ENCODE peak calls at places on chromosomes 4 and X, in ten cellular contexts. One of them, this sample, is unnamed.

GRCh38 chr4:150119492-150119891 is 41.2 kb downstream of the DCLK2 start:
- DNase-seq in endothelial cell of umbilical vein: peak; percentile 54
- DNase-seq in fibroblast of pulmonary artery: peak; percentile 41
- DNase-seq in RWPE1: peak; percentile 27
- DNase-seq in stimulated activated CD4-positive, alpha-beta T cell treated with anti-CD3 and anti-CD28 coated beads, Interleukin-2, amount 100 ng/mL, for 24 hours: no peak
- DNase-seq in WTC11: no peak
- DNase-seq in naive thymus-derived CD4-positive, alpha-beta T cell: no peak
- DNase-seq in GM23248: peak; percentile 71
- DNase-seq in nephron progenitor cell: no peak
- DNase-seq in heart left ventricle: no peak
- DNase-seq in this sample: no peak

GRCh38 chrX:140501940-140502468 is 2.9 kb downstream of the SOX3 start:
- DNase-seq in endothelial cell of umbilical vein: no peak
- DNase-seq in heart left ventricle: no peak
- DNase-seq in fibroblast of pulmonary artery: no peak
- DNase-seq in RWPE1: no peak
- DNase-seq in nephron progenitor cell: no peak
- DNase-seq in WTC11: no peak
- DNase-seq in GM23248: no peak
- DNase-seq in naive thymus-derived CD4-positive, alpha-beta T cell: no peak
- DNase-seq in stimulated activated CD4-positive, alpha-beta T cell treated with anti-CD3 and anti-CD28 coated beads, Interleukin-2, amount 100 ng/mL, for 24 hours: no peak
- DNase-seq in this sample: peak; percentile 37

GRCh38 chr4:98710831-98711230 is 52.4 kb upstream of the TSPAN5 start:
- DNase-seq in heart left ventricle: no peak
- DNase-seq in stimulated activated CD4-positive, alpha-beta T cell treated with anti-CD3 and anti-CD28 coated beads, Interleukin-2, amount 100 ng/mL, for 24 hours: no peak
- DNase-seq in nephron progenitor cell: no peak
- DNase-seq in GM23248: peak; percentile 16
- DNase-seq in endothelial cell of umbilical vein: peak; percentile 31
- DNase-seq in naive thymus-derived CD4-positive, alpha-beta T cell: no peak
- DNase-seq in fibroblast of pulmonary artery: peak; percentile 36
- DNase-seq in WTC11: no peak
- DNase-seq in RWPE1: no peak
- DNase-seq in this sample: no peak

GRCh38 chr4:31343058-31343457 is 622.9 kb downstream of the PCDH7 start:
- DNase-seq in heart left ventricle: no peak
- DNase-seq in WTC11: no peak
- DNase-seq in fibroblast of pulmonary artery: peak; percentile 10
- DNase-seq in RWPE1: no peak
- DNase-seq in nephron progenitor cell: no peak
- DNase-seq in endothelial cell of umbilical vein: no peak
- DNase-seq in stimulated activated CD4-positive, alpha-beta T cell treated with anti-CD3 and anti-CD28 coated beads, Interleukin-2, amount 100 ng/mL, for 24 hours: no peak
- DNase-seq in naive thymus-derived CD4-positive, alpha-beta T cell: no peak
- DNase-seq in GM23248: no peak
- DNase-seq in this sample: no peak

GRCh38 chrX:12791253-12792228 is at the start of gene PRPS2:
- DNase-seq in endothelial cell of umbilical vein: peak; percentile 50
- DNase-seq in heart left ventricle: peak; percentile 70
- DNase-seq in RWPE1: peak; percentile 61
- DNase-seq in fibroblast of pulmonary artery: peak; percentile 39
- DNase-seq in GM23248: peak; percentile 56
- DNase-seq in naive thymus-derived CD4-positive, alpha-beta T cell: peak; percentile 56
- DNase-seq in stimulated activated CD4-positive, alpha-beta T cell treated with anti-CD3 and anti-CD28 coated beads, Interleukin-2, amount 100 ng/mL, for 24 hours: peak; percentile 80
- DNase-seq in nephron progenitor cell: peak; percentile 78
- DNase-seq in WTC11: peak; percentile 71
- DNase-seq in this sample: peak; percentile 82

GRCh38 chr4:55921093-55921492 is 27.7 kb upstream of the CEP135 start:
- DNase-seq in stimulated activated CD4-positive, alpha-beta T cell treated with anti-CD3 and anti-CD28 coated beads, Interleukin-2, amount 100 ng/mL, for 24 hours: no peak
- DNase-seq in heart left ventricle: no peak
- DNase-seq in RWPE1: peak; percentile 9
- DNase-seq in fibroblast of pulmonary artery: peak; percentile 6
- DNase-seq in GM23248: peak; percentile 15
- DNase-seq in WTC11: no peak
- DNase-seq in nephron progenitor cell: no peak
- DNase-seq in endothelial cell of umbilical vein: peak; percentile 23
- DNase-seq in naive thymus-derived CD4-positive, alpha-beta T cell: no peak
- DNase-seq in this sample: no peak

GRCh38 chr4:170978990-170979389 is 834.2 kb upstream of the GALNTL6 start:
- DNase-seq in fibroblast of pulmonary artery: no peak
- DNase-seq in WTC11: peak; percentile 12
- DNase-seq in nephron progenitor cell: no peak
- DNase-seq in heart left ventricle: no peak
- DNase-seq in GM23248: no peak
- DNase-seq in endothelial cell of umbilical vein: no peak
- DNase-seq in stimulated activated CD4-positive, alpha-beta T cell treated with anti-CD3 and anti-CD28 coated beads, Interleukin-2, amount 100 ng/mL, for 24 hours: no peak
- DNase-seq in naive thymus-derived CD4-positive, alpha-beta T cell: no peak
- DNase-seq in RWPE1: no peak
- DNase-seq in this sample: no peak

GRCh38 chr4:120809518-120809917 is 113.0 kb downstream of the PRDM5 start:
- DNase-seq in WTC11: no peak
- DNase-seq in GM23248: no peak
- DNase-seq in fibroblast of pulmonary artery: peak; percentile 7
- DNase-seq in endothelial cell of umbilical vein: no peak
- DNase-seq in naive thymus-derived CD4-positive, alpha-beta T cell: no peak
- DNase-seq in RWPE1: no peak
- DNase-seq in heart left ventricle: no peak
- DNase-seq in stimulated activated CD4-positive, alpha-beta T cell treated with anti-CD3 and anti-CD28 coated beads, Interleukin-2, amount 100 ng/mL, for 24 hours: no peak
- DNase-seq in nephron progenitor cell: no peak
- DNase-seq in this sample: no peak

GRCh38 chrX:104098151-104098808 is 14.0 kb upstream of the ZCCHC18 start:
- DNase-seq in WTC11: peak; percentile 21
- DNase-seq in nephron progenitor cell: peak; percentile 41
- DNase-seq in endothelial cell of umbilical vein: peak; percentile 74
- DNase-seq in stimulated activated CD4-positive, alpha-beta T cell treated with anti-CD3 and anti-CD28 coated beads, Interleukin-2, amount 100 ng/mL, for 24 hours: peak; percentile 34
- DNase-seq in GM23248: peak; percentile 62
- DNase-seq in heart left ventricle: no peak
- DNase-seq in fibroblast of pulmonary artery: peak; percentile 83
- DNase-seq in RWPE1: peak; percentile 13
- DNase-seq in naive thymus-derived CD4-positive, alpha-beta T cell: peak; percentile 44
- DNase-seq in this sample: no peak

GRCh38 chrX:41781500-41781899 is 57.5 kb downstream of the GPR82 start:
- DNase-seq in WTC11: no peak
- DNase-seq in GM23248: peak; percentile 58
- DNase-seq in naive thymus-derived CD4-positive, alpha-beta T cell: peak; percentile 12
- DNase-seq in endothelial cell of umbilical vein: peak; percentile 49
- DNase-seq in fibroblast of pulmonary artery: peak; percentile 60
- DNase-seq in stimulated activated CD4-positive, alpha-beta T cell treated with anti-CD3 and anti-CD28 coated beads, Interleukin-2, amount 100 ng/mL, for 24 hours: no peak
- DNase-seq in RWPE1: peak; percentile 8
- DNase-seq in heart left ventricle: no peak
- DNase-seq in nephron progenitor cell: no peak
- DNase-seq in this sample: peak; percentile 8

GRCh38 chr4:108991929-108992328 is 229.1 kb upstream of the ETNPPL start:
- DNase-seq in heart left ventricle: no peak
- DNase-seq in naive thymus-derived CD4-positive, alpha-beta T cell: no peak
- DNase-seq in GM23248: peak; percentile 70
- DNase-seq in fibroblast of pulmonary artery: peak; percentile 66
- DNase-seq in RWPE1: peak; percentile 21
- DNase-seq in nephron progenitor cell: no peak
- DNase-seq in stimulated activated CD4-positive, alpha-beta T cell treated with anti-CD3 and anti-CD28 coated beads, Interleukin-2, amount 100 ng/mL, for 24 hours: no peak
- DNase-seq in endothelial cell of umbilical vein: no peak
- DNase-seq in WTC11: no peak
- DNase-seq in this sample: no peak

GRCh38 chrX:132216283-132216682 is 3.0 kb downstream of the RAP2C start:
- DNase-seq in GM23248: no peak
- DNase-seq in WTC11: no peak
- DNase-seq in RWPE1: no peak
- DNase-seq in stimulated activated CD4-positive, alpha-beta T cell treated with anti-CD3 and anti-CD28 coated beads, Interleukin-2, amount 100 ng/mL, for 24 hours: no peak
- DNase-seq in endothelial cell of umbilical vein: no peak
- DNase-seq in naive thymus-derived CD4-positive, alpha-beta T cell: no peak
- DNase-seq in heart left ventricle: no peak
- DNase-seq in fibroblast of pulmonary artery: no peak
- DNase-seq in nephron progenitor cell: peak; percentile 40
- DNase-seq in this sample: no peak

GRCh38 chrX:155757366-155757765 is 123.8 kb upstream of the VAMP7 start:
- DNase-seq in stimulated activated CD4-positive, alpha-beta T cell treated with anti-CD3 and anti-CD28 coated beads, Interleukin-2, amount 100 ng/mL, for 24 hours: no peak
- DNase-seq in RWPE1: no peak
- DNase-seq in endothelial cell of umbilical vein: no peak
- DNase-seq in fibroblast of pulmonary artery: no peak
- DNase-seq in nephron progenitor cell: no peak
- DNase-seq in GM23248: no peak
- DNase-seq in WTC11: no peak
- DNase-seq in heart left ventricle: no peak
- DNase-seq in naive thymus-derived CD4-positive, alpha-beta T cell: no peak
- DNase-seq in this sample: no peak

GRCh38 chr4:57151481-57151880 is 41.3 kb upstream of the IGFBP7 start:
- DNase-seq in stimulated activated CD4-positive, alpha-beta T cell treated with anti-CD3 and anti-CD28 coated beads, Interleukin-2, amount 100 ng/mL, for 24 hours: no peak
- DNase-seq in RWPE1: peak; percentile 65
- DNase-seq in naive thymus-derived CD4-positive, alpha-beta T cell: no peak
- DNase-seq in WTC11: no peak
- DNase-seq in fibroblast of pulmonary artery: peak; percentile 32
- DNase-seq in GM23248: no peak
- DNase-seq in nephron progenitor cell: no peak
- DNase-seq in heart left ventricle: no peak
- DNase-seq in endothelial cell of umbilical vein: peak; percentile 44
- DNase-seq in this sample: peak; percentile 11

GRCh38 chrX:154732421-154733071 is 18.3 kb downstream of the GAB3 start:
- DNase-seq in stimulated activated CD4-positive, alpha-beta T cell treated with anti-CD3 and anti-CD28 coated beads, Interleukin-2, amount 100 ng/mL, for 24 hours: no peak
- DNase-seq in fibroblast of pulmonary artery: peak; percentile 32
- DNase-seq in RWPE1: no peak
- DNase-seq in nephron progenitor cell: no peak
- DNase-seq in naive thymus-derived CD4-positive, alpha-beta T cell: no peak
- DNase-seq in heart left ventricle: no peak
- DNase-seq in GM23248: peak; percentile 64
- DNase-seq in endothelial cell of umbilical vein: peak; percentile 52
- DNase-seq in WTC11: no peak
- DNase-seq in this sample: peak; percentile 20

GRCh38 chr4:185559913-185560281 is 24.6 kb upstream of the PDLIM3 start:
- DNase-seq in RWPE1: peak; percentile 22
- DNase-seq in WTC11: peak; percentile 14
- DNase-seq in endothelial cell of umbilical vein: peak; percentile 82
- DNase-seq in nephron progenitor cell: no peak
- DNase-seq in naive thymus-derived CD4-positive, alpha-beta T cell: no peak
- DNase-seq in fibroblast of pulmonary artery: peak; percentile 89
- DNase-seq in heart left ventricle: peak; percentile 65
- DNase-seq in GM23248: peak; percentile 51
- DNase-seq in stimulated activated CD4-positive, alpha-beta T cell treated with anti-CD3 and anti-CD28 coated beads, Interleukin-2, amount 100 ng/mL, for 24 hours: no peak
- DNase-seq in this sample: peak; percentile 88

GRCh38 chr4:7843831-7844230 is 95.8 kb downstream of the AFAP1 start:
- DNase-seq in naive thymus-derived CD4-positive, alpha-beta T cell: no peak
- DNase-seq in WTC11: no peak
- DNase-seq in fibroblast of pulmonary artery: no peak
- DNase-seq in stimulated activated CD4-positive, alpha-beta T cell treated with anti-CD3 and anti-CD28 coated beads, Interleukin-2, amount 100 ng/mL, for 24 hours: no peak
- DNase-seq in nephron progenitor cell: no peak
- DNase-seq in endothelial cell of umbilical vein: no peak
- DNase-seq in heart left ventricle: no peak
- DNase-seq in RWPE1: no peak
- DNase-seq in GM23248: no peak
- DNase-seq in this sample: no peak

GRCh38 chr4:187128971-187129370 is 405.3 kb upstream of the FAT1 start:
- DNase-seq in RWPE1: peak; percentile 80
- DNase-seq in stimulated activated CD4-positive, alpha-beta T cell treated with anti-CD3 and anti-CD28 coated beads, Interleukin-2, amount 100 ng/mL, for 24 hours: no peak
- DNase-seq in nephron progenitor cell: no peak
- DNase-seq in WTC11: no peak
- DNase-seq in GM23248: peak; percentile 41
- DNase-seq in naive thymus-derived CD4-positive, alpha-beta T cell: no peak
- DNase-seq in heart left ventricle: no peak
- DNase-seq in endothelial cell of umbilical vein: no peak
- DNase-seq in fibroblast of pulmonary artery: peak; percentile 27
- DNase-seq in this sample: no peak

GRCh38 chr4:140266958-140267568 is 106.4 kb upstream of the SCOC start:
- DNase-seq in endothelial cell of umbilical vein: no peak
- DNase-seq in stimulated activated CD4-positive, alpha-beta T cell treated with anti-CD3 and anti-CD28 coated beads, Interleukin-2, amount 100 ng/mL, for 24 hours: peak; percentile 9
- DNase-seq in heart left ventricle: no peak
- DNase-seq in fibroblast of pulmonary artery: no peak
- DNase-seq in nephron progenitor cell: no peak
- DNase-seq in WTC11: no peak
- DNase-seq in naive thymus-derived CD4-positive, alpha-beta T cell: no peak
- DNase-seq in RWPE1: no peak
- DNase-seq in GM23248: peak; percentile 34
- DNase-seq in this sample: no peak

GRCh38 chrX:17987783-17988182 is 126.7 kb upstream of the RAI2 start:
- DNase-seq in GM23248: no peak
- DNase-seq in endothelial cell of umbilical vein: no peak
- DNase-seq in nephron progenitor cell: no peak
- DNase-seq in naive thymus-derived CD4-positive, alpha-beta T cell: peak; percentile 66
- DNase-seq in fibroblast of pulmonary artery: no peak
- DNase-seq in heart left ventricle: no peak
- DNase-seq in stimulated activated CD4-positive, alpha-beta T cell treated with anti-CD3 and anti-CD28 coated beads, Interleukin-2, amount 100 ng/mL, for 24 hours: no peak
- DNase-seq in WTC11: no peak
- DNase-seq in RWPE1: no peak
- DNase-seq in this sample: no peak

GRCh38 chr4:8440491-8441311 is at the start of the genes ACOX3 and TRMT44:
- DNase-seq in endothelial cell of umbilical vein: peak; percentile 96
- DNase-seq in stimulated activated CD4-positive, alpha-beta T cell treated with anti-CD3 and anti-CD28 coated beads, Interleukin-2, amount 100 ng/mL, for 24 hours: peak; percentile 95
- DNase-seq in nephron progenitor cell: peak; percentile 95
- DNase-seq in naive thymus-derived CD4-positive, alpha-beta T cell: peak; percentile 93
- DNase-seq in GM23248: peak; percentile 93
- DNase-seq in fibroblast of pulmonary artery: peak; percentile 94
- DNase-seq in RWPE1: peak; percentile 79
- DNase-seq in heart left ventricle: peak; percentile 94
- DNase-seq in WTC11: peak; percentile 94
- DNase-seq in this sample: peak; percentile 98

GRCh38 chrX:141341341-141341740 is 99.0 kb upstream of the SPANXC start:
- DNase-seq in GM23248: peak; percentile 43
- DNase-seq in nephron progenitor cell: no peak
- DNase-seq in fibroblast of pulmonary artery: peak; percentile 87
- DNase-seq in endothelial cell of umbilical vein: peak; percentile 90
- DNase-seq in stimulated activated CD4-positive, alpha-beta T cell treated with anti-CD3 and anti-CD28 coated beads, Interleukin-2, amount 100 ng/mL, for 24 hours: no peak
- DNase-seq in RWPE1: peak; percentile 40
- DNase-seq in WTC11: no peak
- DNase-seq in naive thymus-derived CD4-positive, alpha-beta T cell: no peak
- DNase-seq in heart left ventricle: no peak
- DNase-seq in this sample: no peak

GRCh38 chrX:149908727-149909126 is 20.6 kb upstream of the HSFX4 start:
- DNase-seq in endothelial cell of umbilical vein: no peak
- DNase-seq in stimulated activated CD4-positive, alpha-beta T cell treated with anti-CD3 and anti-CD28 coated beads, Interleukin-2, amount 100 ng/mL, for 24 hours: no peak
- DNase-seq in naive thymus-derived CD4-positive, alpha-beta T cell: no peak
- DNase-seq in fibroblast of pulmonary artery: no peak
- DNase-seq in heart left ventricle: no peak
- DNase-seq in WTC11: no peak
- DNase-seq in GM23248: no peak
- DNase-seq in nephron progenitor cell: no peak
- DNase-seq in RWPE1: no peak
- DNase-seq in this sample: no peak

GRCh38 chr4:84493092-84493850 is 5.8 kb downstream of the NKX6-1 start:
- DNase-seq in heart left ventricle: no peak
- DNase-seq in GM23248: peak; percentile 54
- DNase-seq in RWPE1: no peak
- DNase-seq in stimulated activated CD4-positive, alpha-beta T cell treated with anti-CD3 and anti-CD28 coated beads, Interleukin-2, amount 100 ng/mL, for 24 hours: no peak
- DNase-seq in WTC11: peak; percentile 69
- DNase-seq in nephron progenitor cell: peak; percentile 74
- DNase-seq in fibroblast of pulmonary artery: peak; percentile 26
- DNase-seq in endothelial cell of umbilical vein: no peak
- DNase-seq in naive thymus-derived CD4-positive, alpha-beta T cell: no peak
- DNase-seq in this sample: peak; percentile 71

GRCh38 chr4:38660838-38661237 is 3.2 kb upstream of the KLF3 start:
- DNase-seq in WTC11: no peak
- DNase-seq in naive thymus-derived CD4-positive, alpha-beta T cell: no peak
- DNase-seq in GM23248: no peak
- DNase-seq in fibroblast of pulmonary artery: no peak
- DNase-seq in heart left ventricle: no peak
- DNase-seq in RWPE1: no peak
- DNase-seq in nephron progenitor cell: no peak
- DNase-seq in stimulated activated CD4-positive, alpha-beta T cell treated with anti-CD3 and anti-CD28 coated beads, Interleukin-2, amount 100 ng/mL, for 24 hours: no peak
- DNase-seq in endothelial cell of umbilical vein: no peak
- DNase-seq in this sample: no peak

GRCh38 chr4:157792716-157793115 is 380.1 kb downstream of the GASK1B start:
- DNase-seq in nephron progenitor cell: no peak
- DNase-seq in naive thymus-derived CD4-positive, alpha-beta T cell: no peak
- DNase-seq in stimulated activated CD4-positive, alpha-beta T cell treated with anti-CD3 and anti-CD28 coated beads, Interleukin-2, amount 100 ng/mL, for 24 hours: no peak
- DNase-seq in fibroblast of pulmonary artery: no peak
- DNase-seq in heart left ventricle: no peak
- DNase-seq in WTC11: no peak
- DNase-seq in GM23248: no peak
- DNase-seq in endothelial cell of umbilical vein: no peak
- DNase-seq in RWPE1: no peak
- DNase-seq in this sample: no peak

This sample was measured in ELF-1.